ENCODE peak calls at places on chromosome 13, in nine cellular contexts. G is tibial nerve, E is AG09309, C is SK-N-SH, Y is stomach, M is GM12864, P is uterus, H is PC-9, X is fibroblast of the aortic adventitia. O is an unnamed sample.

GRCh38 chr13:91986771-91987515 is 588.5 kb downstream of the GPC5 start:
- DNase-seq in E (no peak), C (no peak), P (no peak), Y (no peak), H (no peak), G (no peak), M (no peak), X (no peak), O (no peak)

GRCh38 chr13:21522847-21523246 is 63.7 kb upstream of the ZDHHC20 start:
- DNase-seq in H (no peak), P (no peak), G (no peak), C (no peak), E (no peak), X (no peak), Y (no peak), M (no peak), O (no peak)

GRCh38 chr13:31739226-31739625 is at the start of gene RXFP2:
- DNase-seq in P (no peak), H (no peak), M (no peak), X (no peak), G (no peak), C (no peak), E (no peak), Y (no peak), O (no peak)

GRCh38 chr13:108178105-108178504 is 37.2 kb downstream of the LIG4 start:
- DNase-seq in X (no peak), C (no peak), E (no peak), Y (no peak), P (no peak), M (no peak), G (no peak), H (no peak), O (no peak)

GRCh38 chr13:21710163-21710562 is 39.3 kb downstream of the FGF9 start:
- DNase-seq in P (no peak), H (no peak), Y (no peak), E (no peak), X (no peak), C (no peak), M (no peak), G (no peak), O (no peak)

GRCh38 chr13:106919638-106920037 is 351.7 kb upstream of the ARGLU1 start:
- DNase-seq in Y (no peak), H (no peak), C (no peak), X (no peak), P (peak), E (no peak), M (no peak), G (no peak), O (no peak)

GRCh38 chr13:110113284-110113764 is 193.6 kb downstream of the COL4A1 start:
- DNase-seq in P (no peak), Y (no peak), G (no peak), H (peak), E (no peak), M (no peak), C (no peak), X (peak), O (peak)

GRCh38 chr13:41680900-41681299 is 223.6 kb downstream of the RGCC start:
- DNase-seq in C (no peak), Y (no peak), M (no peak), G (no peak), P (no peak), E (no peak), X (no peak), H (no peak), O (no peak)

GRCh38 chr13:94674609-94675348 is 37.6 kb downstream of the SOX21 start:
- DNase-seq in G (peak), E (no peak), Y (peak), H (peak), M (no peak), X (peak), C (peak), P (no peak), O (peak)

GRCh38 chr13:31200636-31200970 is 828 bp downstream of the B3GLCT start:
- DNase-seq in E (no peak), G (no peak), Y (peak), C (no peak), P (peak), H (no peak), M (no peak), X (no peak), O (no peak)

GRCh38 chr13:104057851-104058250 is 991.6 kb upstream of the SLC10A2 start:
- DNase-seq in G (no peak), C (no peak), X (no peak), P (no peak), Y (no peak), M (no peak), H (no peak), E (no peak), O (no peak)

GRCh38 chr13:59963383-59963782 is 200.3 kb downstream of the DIAPH3 start:
- DNase-seq in C (no peak), X (no peak), Y (no peak), M (no peak), G (no peak), H (no peak), E (no peak), P (no peak), O (no peak)

GRCh38 chr13:20814224-20814910 is 40.6 kb upstream of the EEF1AKMT1 start:
- DNase-seq in C (peak), Y (peak), X (peak), E (peak), P (peak), M (no peak), G (peak), H (peak), O (peak)

GRCh38 chr13:101149735-101150380 is 266.4 kb downstream of the NALCN start:
- DNase-seq in M (no peak), H (no peak), P (no peak), X (peak), E (no peak), G (no peak), C (peak), Y (no peak), O (peak)

GRCh38 chr13:111344471-111345191 is 24.2 kb downstream of the TEX29 start:
- DNase-seq in Y (peak), C (no peak), H (peak), G (no peak), M (no peak), P (no peak), E (no peak), X (peak), O (peak)

GRCh38 chr13:46598140-46598819 is 45.3 kb downstream of the LRCH1 start:
- DNase-seq in M (no peak), P (no peak), H (no peak), G (no peak), Y (no peak), X (no peak), C (no peak), E (no peak), O (no peak)

DNA sequence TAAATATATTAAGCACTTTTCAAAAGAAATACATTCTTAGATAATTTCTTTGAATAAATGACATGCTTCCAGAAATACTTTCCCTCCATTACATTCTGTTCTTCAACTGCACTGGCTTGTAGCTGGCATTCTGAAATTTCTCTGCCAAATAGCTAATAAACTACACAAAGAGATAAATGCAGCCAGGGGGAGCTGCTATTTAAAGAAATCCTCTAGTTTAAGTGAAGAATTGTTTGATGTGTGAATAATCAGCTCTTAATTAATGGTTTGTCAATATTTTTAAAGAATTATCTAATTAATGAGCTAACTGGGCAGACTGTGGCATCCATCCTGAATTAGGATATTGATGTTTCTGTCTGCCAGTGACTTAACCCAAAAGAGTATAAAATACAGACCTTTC is 30.7 kb downstream of the SLC7A1 start:
- DNase-seq in C (no peak), P (no peak), H (no peak), G (no peak), X (peak), M (no peak), Y (no peak), E (no peak), O (no peak)
- TF ChIP-seq CTCF in C (peak), P (no peak), H (no peak), G (peak), X (peak), M (no peak), Y (no peak), E (peak), O (peak)

GRCh38 chr13:51814825-51815650 is 11.1 kb upstream of the DHRS12 start:
- DNase-seq in P (peak), Y (peak), G (peak), X (peak), E (no peak), H (peak), C (peak), M (no peak), O (peak)
- H3K4me3 ChIP-seq in P (no peak), Y (peak), G (peak), X (peak), E (peak), H (peak), C (peak), M (peak), O (no peak)

GRCh38 chr13:113669231-113669870 is 2.3 kb downstream of the GRK1 start:
- DNase-seq in C (no peak), H (no peak), M (no peak), G (no peak), Y (peak), X (no peak), P (peak), E (no peak), O (no peak)

GRCh38 chr13:113669871-113670341 is 2.9 kb downstream of the GRK1 start:
- DNase-seq in X (no peak), E (no peak), Y (peak), M (no peak), C (no peak), G (no peak), P (peak), H (no peak), O (no peak)

GRCh38 chr13:113667771-113668490 is 912 bp downstream of the GRK1 start:
- DNase-seq in G (no peak), H (no peak), C (no peak), M (no peak), P (peak), E (no peak), Y (peak), X (no peak), O (no peak)

GRCh38 chr13:113666951-113667701 is at the start of gene GRK1:
- DNase-seq in G (no peak), P (peak), E (no peak), Y (peak), H (no peak), M (no peak), C (no peak), X (no peak), O (no peak)

DNA sequence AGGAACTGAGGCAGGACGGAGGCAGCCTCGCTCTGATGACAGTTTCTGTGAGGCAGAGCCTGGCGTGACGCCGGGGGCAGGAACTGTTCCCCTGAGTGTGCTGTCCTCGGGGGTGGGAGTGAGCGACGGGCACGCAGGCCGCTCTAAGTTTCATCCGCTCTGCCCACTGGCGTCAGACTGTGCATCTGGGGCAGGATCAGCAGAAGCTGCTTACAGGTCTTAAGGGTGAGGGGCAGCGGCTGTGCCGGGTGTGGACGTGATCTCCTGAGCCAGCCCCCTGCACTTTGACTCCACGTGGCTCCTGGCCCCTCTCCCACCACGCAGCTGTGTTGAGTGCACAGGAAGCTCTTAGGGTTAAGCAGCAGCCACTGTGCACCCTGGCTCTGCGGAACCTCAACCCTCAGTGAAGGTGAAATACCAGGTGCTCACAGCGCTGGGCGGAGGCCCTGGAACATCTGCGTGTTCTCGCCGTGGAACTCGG is 1.5 kb downstream of the GRK1 start:
- DNase-seq in G (no peak), M (no peak), P (peak), H (no peak), C (no peak), X (no peak), Y (peak), E (no peak), O (no peak)
- TF ChIP-seq CTCF in G (no peak), M (no peak), P (no peak), H (no peak), C (no peak), X (no peak), Y (no peak), E (no peak), O (no peak)

DNA sequence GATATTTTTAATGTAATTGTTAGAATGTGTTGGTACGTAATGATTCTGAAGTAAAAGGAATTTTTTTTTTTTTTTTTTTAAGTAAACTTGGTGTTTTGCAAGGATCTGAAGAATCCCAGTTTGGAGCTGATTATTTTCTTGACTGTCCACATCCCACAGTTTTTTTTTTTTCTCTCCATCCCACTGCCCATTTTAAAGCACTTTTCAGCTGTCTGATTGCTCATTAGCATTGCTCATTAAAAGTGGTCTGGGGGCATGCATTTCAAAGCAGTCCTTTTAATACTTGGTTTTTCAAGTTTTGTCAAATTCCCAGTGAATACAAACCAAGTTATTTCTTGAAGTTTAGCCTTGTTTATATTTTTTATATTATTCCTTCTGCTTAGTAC is 44.1 kb downstream of the SLAIN1 start:
- DNase-seq in E (no peak), P (no peak), C (no peak), G (no peak), Y (no peak), M (no peak), X (no peak), H (no peak), O (no peak)
- H3K4me3 ChIP-seq in E (no peak), P (no peak), C (no peak), G (no peak), Y (no peak), M (no peak), X (no peak), H (no peak), O (no peak)

GRCh38 chr13:112575680-112576079 is 12.3 kb downstream of the TUBGCP3 start:
- DNase-seq in C (peak), E (no peak), P (no peak), M (no peak), H (no peak), X (peak), Y (no peak), G (no peak), O (peak)
- TF ChIP-seq CTCF in C (no peak), E (no peak), P (no peak), M (no peak), H (no peak), X (peak), Y (no peak), G (no peak), O (no peak)

GRCh38 chr13:80894930-80895329 is 554.0 kb upstream of the SPRY2 start:
- DNase-seq in G (no peak), X (no peak), M (no peak), C (no peak), E (no peak), P (no peak), H (no peak), Y (no peak), O (no peak)
- H3K4me3 ChIP-seq in G (no peak), X (no peak), M (no peak), C (no peak), E (no peak), P (no peak), H (no peak), Y (no peak), O (no peak)

DNA sequence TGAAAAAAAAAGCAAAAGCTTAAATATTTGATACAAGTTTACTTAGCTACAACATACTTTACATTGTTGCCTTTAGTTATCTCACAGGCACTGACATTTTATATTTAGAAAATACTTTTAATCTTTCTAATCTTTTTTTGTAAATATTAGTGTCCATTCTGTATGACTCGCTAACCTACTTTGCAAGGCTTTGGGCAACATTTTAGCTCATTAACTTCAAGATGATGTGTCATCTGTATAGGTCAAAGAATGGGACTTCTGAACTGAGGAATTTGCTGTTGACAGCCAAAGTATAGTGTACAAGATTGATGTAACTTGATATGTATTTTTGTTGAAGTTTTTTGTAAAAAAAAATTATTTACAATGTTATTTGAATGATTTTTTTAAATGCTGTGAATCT is 2.7 kb upstream of the C1QTNF9 start:
- DNase-seq in Y (no peak), P (no peak), C (no peak), X (peak), M (no peak), G (no peak), H (no peak), E (peak), O (peak)
- TF ChIP-seq CTCF in Y (no peak), P (no peak), C (no peak), X (no peak), M (no peak), G (no peak), H (no peak), E (no peak), O (no peak)

DNA sequence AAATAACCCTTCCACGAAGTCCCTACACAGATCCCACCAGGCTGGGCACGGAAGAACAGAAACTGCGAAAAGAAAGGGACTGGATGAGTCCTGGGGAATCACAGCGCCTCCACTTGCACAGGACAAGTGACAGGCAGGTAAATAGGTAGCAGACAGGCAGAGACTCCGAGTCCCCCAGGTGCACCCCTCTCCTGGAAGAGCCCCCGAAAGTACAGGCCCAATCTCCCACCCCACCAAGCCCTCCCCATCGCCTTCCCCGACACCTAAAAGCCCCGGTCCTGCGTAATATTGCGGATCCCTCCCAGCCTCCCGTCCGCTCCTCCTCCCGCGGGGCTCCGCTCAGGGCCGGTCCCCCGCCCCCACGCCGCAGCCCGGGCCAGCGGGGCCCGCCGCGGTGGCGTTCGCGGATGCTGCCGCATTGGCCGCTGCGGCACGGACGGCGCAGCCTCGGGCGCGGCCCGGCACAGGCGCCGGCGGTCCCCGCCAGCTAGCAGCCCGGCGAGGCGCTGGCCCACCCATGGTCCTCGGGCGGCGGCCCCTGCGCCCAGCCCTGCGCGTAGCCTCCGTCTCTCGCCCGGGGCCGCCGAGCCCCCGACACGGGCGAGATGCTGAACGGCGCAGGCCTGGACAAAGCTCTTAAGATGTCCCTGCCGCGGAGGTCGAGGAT is at the start of gene ATP8A2:
- DNase-seq in P (no peak), M (no peak), G (no peak), X (no peak), E (no peak), C (peak), Y (no peak), H (no peak), O (no peak)
- H3K4me3 ChIP-seq in P (no peak), M (no peak), G (peak), X (peak), E (no peak), C (peak), Y (peak), H (no peak), O (no peak)

DNA sequence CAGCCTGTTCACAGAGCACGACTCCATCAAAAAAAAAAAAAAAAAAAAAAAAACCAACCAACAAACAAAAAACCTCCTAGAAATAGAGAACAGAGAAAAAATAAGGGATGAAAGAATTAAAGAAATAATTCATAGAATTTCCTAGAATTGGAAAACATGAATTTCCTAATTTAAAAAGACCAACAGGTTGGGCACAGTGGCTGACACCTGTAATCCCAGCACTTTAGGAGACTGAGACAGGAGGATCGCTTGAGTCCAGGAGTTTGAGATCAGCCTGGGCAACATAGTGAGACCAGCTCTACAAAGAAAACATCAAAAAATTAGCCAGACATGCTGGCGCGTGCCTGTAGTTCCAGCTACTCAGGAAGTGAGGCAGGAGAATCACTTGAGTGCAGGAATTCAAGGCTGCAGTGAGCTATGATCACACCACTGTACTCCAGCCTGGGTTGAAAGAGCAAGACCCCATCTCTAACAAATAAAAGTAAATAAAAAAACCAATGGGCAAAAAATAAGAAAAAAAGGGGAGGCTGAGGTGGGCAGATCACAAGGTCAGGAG is 6.5 kb downstream of the SPART start:
- DNase-seq in Y (no peak), P (no peak), G (no peak), E (no peak), X (no peak), H (no peak), C (no peak), M (no peak), O (no peak)
- TF ChIP-seq CTCF in Y (no peak), P (no peak), G (no peak), E (no peak), X (no peak), H (no peak), C (no peak), M (no peak), O (no peak)